ENCODE peak calls at places on chromosomes 13 and 19, in nine cellular contexts. Z, Q, J, O, E, M, K, C and P are unnamed samples.
A peak's percentile ranks its signal among the peaks of the same experiment; 100 is the strongest.

GRCh38 chr13:64723735-64724134 is 2506.4 kb downstream of the PCDH9 start:
- DNase-seq in Z (no peak), Q (peak; percentile 94), J (no peak), O (no peak), E (no peak), M (peak; percentile 10), K (no peak), C (no peak), P (no peak)

GRCh38 chr19:3671680-3672574 is 28.3 kb downstream of the PIP5K1C start:
- DNase-seq in Z (no peak), Q (peak; percentile 20), J (no peak), O (no peak), E (no peak), M (no peak), K (no peak), C (no peak), P (no peak)

GRCh38 chr13:49371943-49372636 is 71.8 kb downstream of the CAB39L start:
- DNase-seq in Z (no peak), Q (no peak), J (no peak), O (no peak), E (no peak), M (no peak), K (no peak), C (no peak), P (no peak)

GRCh38 chr13:49859568-49859967 is 67.1 kb upstream of the KPNA3 start:
- DNase-seq in Z (no peak), Q (peak; percentile 92), J (no peak), O (no peak), E (peak; percentile 43), M (no peak), K (no peak), C (peak; percentile 56), P (peak; percentile 18)

GRCh38 chr19:55086730-55087541 is 11.3 kb downstream of the EPS8L1 start:
- DNase-seq in Z (no peak), Q (peak; percentile 91), J (peak; percentile 80), O (peak; percentile 95), E (peak; percentile 90), M (peak; percentile 88), K (peak; percentile 99), C (peak; percentile 96), P (peak; percentile 70)

GRCh38 chr19:33194884-33195710 is 967 bp downstream of the LRP3 start:
- DNase-seq in Z (no peak), Q (peak; percentile 48), J (no peak), O (no peak), E (no peak), M (no peak), K (peak; percentile 59), C (peak; percentile 56), P (peak; percentile 37)

GRCh38 chr13:103199380-103200088 is 133.3 kb upstream of the SLC10A2 start:
- DNase-seq in Z (no peak), Q (no peak), J (no peak), O (no peak), E (no peak), M (no peak), K (no peak), C (no peak), P (no peak)

GRCh38 chr19:15249912-15250634 is 17.8 kb upstream of the EPHX3 start:
- DNase-seq in Z (no peak), Q (peak; percentile 95), J (no peak), O (peak; percentile 77), E (no peak), M (no peak), K (peak; percentile 24), C (peak; percentile 70), P (peak; percentile 41)

DNA sequence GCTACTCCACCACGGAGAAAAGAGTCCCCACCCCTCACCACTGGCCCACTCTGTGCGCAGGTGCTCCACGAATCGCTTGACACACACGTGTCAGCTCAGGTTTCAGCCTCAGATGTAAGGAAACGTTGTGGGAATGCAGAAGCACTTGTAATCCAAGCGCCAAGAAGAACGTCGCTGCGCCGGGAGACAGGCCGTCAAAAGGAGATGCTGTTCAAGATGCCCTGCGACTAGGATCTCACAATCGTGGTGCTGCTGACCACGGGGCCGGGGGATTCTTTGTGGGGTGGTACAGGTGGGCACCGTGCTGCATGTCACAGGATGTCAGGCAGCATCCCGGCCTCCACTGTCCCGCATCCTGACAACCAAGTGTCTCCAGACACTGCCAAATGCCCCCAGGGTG is 16.9 kb upstream of the SIGLEC11 start:
- DNase-seq in Z (no peak), Q (no peak), J (no peak), O (no peak), E (no peak), M (no peak), K (no peak), C (no peak), P (no peak)
- H3K4me1 ChIP-seq in Z (no peaks in the 10 kb centered on the region), Q (no peaks in the 10 kb centered on the region), J (no peaks in the 10 kb centered on the region), O (no peaks in the 10 kb centered on the region), E (peaks cover 12% of the 10 kb centered on the region), M (no peaks in the 10 kb centered on the region), K (no peaks in the 10 kb centered on the region), C (no peaks in the 10 kb centered on the region), P (peaks cover 18% of the 10 kb centered on the region)

GRCh38 chr13:30111810-30112209 is 195.5 kb downstream of the KATNAL1 start:
- DNase-seq in Z (no peak), Q (no peak), J (no peak), O (no peak), E (no peak), M (no peak), K (no peak), C (no peak), P (no peak)
- TF ChIP-seq CTCF in Z (no peak), Q (peak; percentile 39), J (no peak), O (no peak), E (no peak), M (peak; percentile 30), K (peak; percentile 18), C (no peak), P (no peak)

DNA sequence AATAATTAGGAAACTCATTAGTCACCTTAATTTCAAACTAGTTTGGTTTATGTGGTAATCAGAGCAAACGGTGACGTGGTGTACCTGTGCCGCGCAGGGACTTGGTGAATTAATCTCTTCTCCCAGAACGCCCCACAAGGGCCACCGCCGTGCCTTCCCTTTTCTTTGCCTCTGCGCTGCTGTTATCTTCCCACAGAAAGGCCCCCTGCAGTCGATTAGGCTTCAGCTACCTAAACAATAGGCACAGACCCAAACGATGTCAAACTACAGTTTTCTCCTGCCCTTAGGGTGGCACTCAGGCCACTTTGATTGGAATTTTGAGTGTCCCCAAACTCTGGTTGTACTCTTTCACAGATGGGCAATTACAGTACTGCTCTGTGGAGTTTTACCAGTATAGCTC is 115.5 kb downstream of the GGACT start:
- DNase-seq in Z (no peak), Q (no peak), J (no peak), O (no peak), E (no peak), M (no peak), K (peak; percentile 87), C (no peak), P (no peak)
- H3K27ac ChIP-seq in Z (no peak overlapping the region), Q (no peak overlapping the region), J (no peak overlapping the region), O (no peak overlapping the region), E (no peak overlapping the region), M (no peak overlapping the region), K (peak overlapping the region; percentile 84), C (no peak overlapping the region), P (no peak overlapping the region)

GRCh38 chr19:19386373-19386869 is 19.1 kb upstream of the GATAD2A start:
- DNase-seq in Z (no peak), Q (no peak), J (no peak), O (no peak), E (no peak), M (no peak), K (no peak), C (no peak), P (no peak)
- H3K4me1 ChIP-seq in Z (peaks cover 45% of the 10 kb centered on the region), Q (peaks cover 8% of the 10 kb centered on the region), J (peaks cover 28% of the 10 kb centered on the region), O (peaks cover 42% of the 10 kb centered on the region), E (peaks cover 72% of the 10 kb centered on the region), M (peaks cover 6% of the 10 kb centered on the region), K (peaks cover 6% of the 10 kb centered on the region), C (peaks cover 43% of the 10 kb centered on the region), P (peaks cover 53% of the 10 kb centered on the region)

GRCh38 chr19:18671303-18672043 is 12.0 kb upstream of the CRTC1 start:
- DNase-seq in Z (no peak), Q (no peak), J (no peak), O (no peak), E (no peak), M (no peak), K (no peak), C (no peak), P (no peak)

GRCh38 chr19:18670313-18670712 is 13.2 kb upstream of the CRTC1 start:
- DNase-seq in Z (no peak), Q (no peak), J (no peak), O (no peak), E (no peak), M (no peak), K (no peak), C (no peak), P (no peak)

GRCh38 chr19:18674616-18675015 is 8.9 kb upstream of the CRTC1 start:
- DNase-seq in Z (no peak), Q (peak; percentile 14), J (no peak), O (no peak), E (no peak), M (no peak), K (no peak), C (no peak), P (no peak)

GRCh38 chr19:18672044-18672451 is 11.4 kb upstream of the CRTC1 start:
- DNase-seq in Z (no peak), Q (no peak), J (no peak), O (no peak), E (no peak), M (no peak), K (no peak), C (peak; percentile 30), P (no peak)

DNA sequence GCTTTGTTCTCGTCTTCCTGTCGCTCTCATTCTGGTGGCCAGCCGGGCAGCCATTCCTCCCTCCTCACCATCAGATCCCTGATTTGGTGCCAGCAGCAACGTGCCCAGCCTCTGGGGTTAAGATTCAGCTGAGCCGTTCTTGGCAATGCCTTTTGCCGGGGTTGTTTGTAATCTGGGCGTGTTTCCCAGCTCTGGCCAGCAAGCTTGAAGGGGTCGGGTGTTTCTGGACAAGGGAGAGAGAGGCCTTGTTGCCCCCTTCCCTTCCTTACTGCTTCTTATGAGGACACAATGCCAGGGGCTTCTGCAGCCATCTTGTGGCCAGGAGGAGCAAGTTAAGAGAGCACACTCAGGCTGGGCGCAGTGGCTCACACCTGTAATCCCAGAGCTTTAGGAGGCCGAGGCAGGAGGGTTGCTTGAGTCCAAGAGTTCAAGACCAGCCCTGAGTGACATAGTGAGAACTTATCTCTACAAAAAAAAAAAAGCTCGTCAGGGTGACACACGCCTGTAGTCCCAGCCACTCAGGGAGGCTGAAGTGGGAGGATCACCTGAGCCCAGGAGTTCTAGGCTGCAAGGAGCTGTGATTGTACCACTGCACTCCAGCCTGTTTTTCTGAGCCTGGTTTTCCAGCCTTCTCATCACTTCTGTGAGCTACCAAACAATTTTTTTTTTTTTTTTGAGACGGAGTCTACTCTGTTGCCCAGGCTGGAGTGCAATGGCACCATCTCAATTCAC is 10.7 kb upstream of the CRTC1 start:
- DNase-seq in Z (no peak), Q (peak; percentile 50), J (no peak), O (no peak), E (no peak), M (no peak), K (peak; percentile 37), C (peak; percentile 50), P (no peak)
- TF ChIP-seq CTCF in Z (no peak), Q (peak; percentile 35), J (no peak), O (no peak), E (no peak), M (peak; percentile 37), K (peak; percentile 25), C (peak; percentile 32), P (no peak)

DNA sequence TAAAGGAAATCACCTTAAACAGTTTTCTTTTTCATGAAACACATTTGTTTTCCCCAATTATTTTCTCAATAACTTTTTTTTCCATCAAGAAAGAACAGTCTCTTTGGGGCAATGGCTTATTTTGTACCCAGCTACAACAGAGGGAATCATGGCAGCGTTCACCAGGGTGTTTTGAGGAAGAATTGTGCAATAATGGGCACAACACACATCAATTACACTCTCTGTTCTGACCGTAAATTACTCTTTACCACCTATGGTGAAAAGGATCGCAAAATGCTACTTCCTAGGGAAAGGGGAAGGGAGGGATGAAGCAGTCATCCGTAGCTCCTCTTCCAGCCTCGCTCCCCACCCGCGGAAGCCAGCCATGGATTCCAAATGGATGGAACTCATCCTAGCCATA is 38.6 kb downstream of the TMTC4 start:
- DNase-seq in Z (no peak), Q (no peak), J (no peak), O (no peak), E (no peak), M (no peak), K (no peak), C (no peak), P (no peak)
- H3K27ac ChIP-seq in Z (no peak overlapping the region), Q (no peak overlapping the region), J (peak overlapping the region; percentile 56), O (no peak overlapping the region), E (no peak overlapping the region), M (no peak overlapping the region), K (no peak overlapping the region), C (no peak overlapping the region), P (no peak overlapping the region)